ENCODE peak calls at places on chromosomes 5 and 9, in five cellular contexts. E is IMR-90, B is T-helper 2 cell, F is BE2C, I is pulmonary artery endothelial cell. X is an unnamed sample.

GRCh38 chr9:108842610-108843295 is 13.0 kb downstream of the ACTL7B start:
- DNase-seq in E (no peak), B (no peak), F (no peak), I (no peak), X (peak; percentile 12)

GRCh38 chr9:93684161-93684765 is 107.9 kb downstream of the PHF2 start:
- DNase-seq in E (no peak), B (no peak), F (no peak), I (no peak), X (no peak)

GRCh38 chr5:1312993-1313833 is 18.3 kb upstream of the TERT start:
- DNase-seq in E (no peak), B (peak; percentile 1), F (peak; percentile 7), I (no peak), X (no peak)

GRCh38 chr9:18274693-18275092 is 199.3 kb upstream of the ADAMTSL1 start:
- DNase-seq in E (no peak), B (no peak), F (no peak), I (peak; percentile 72), X (no peak)

GRCh38 chr5:10018211-10018610 is 231.5 kb downstream of the ATPSCKMT start:
- DNase-seq in E (peak; percentile 33), B (no peak), F (no peak), I (no peak), X (no peak)

GRCh38 chr9:100933656-100934055 is 94.9 kb upstream of the PLPPR1 start:
- DNase-seq in E (no peak), B (no peak), F (no peak), I (no peak), X (no peak)

GRCh38 chr9:105355810-105356209 is 92.0 kb upstream of the FSD1L start:
- DNase-seq in E (peak; percentile 47), B (no peak), F (no peak), I (no peak), X (peak; percentile 19)

GRCh38 chr5:143311428-143311827 is 92.1 kb downstream of the NR3C1 start:
- DNase-seq in E (peak; percentile 96), B (no peak), F (no peak), I (peak; percentile 63), X (no peak)

GRCh38 chr5:141330299-141331080 is at the start of gene PCDHGA1:
- DNase-seq in E (peak; percentile 75), B (no peak), F (peak; percentile 78), I (no peak), X (peak; percentile 7)

GRCh38 chr5:141777711-141778110 is 95.7 kb upstream of the ARAP3 start:
- DNase-seq in E (no peak), B (no peak), F (no peak), I (no peak), X (no peak)

GRCh38 chr9:72888032-72888431 is 64.8 kb downstream of the ALDH1A1 start:
- DNase-seq in E (no peak), B (no peak), F (no peak), I (no peak), X (no peak)

GRCh38 chr5:163404364-163404763 is 33.0 kb upstream of the CCNG1 start:
- DNase-seq in E (no peak), B (no peak), F (no peak), I (no peak), X (no peak)

X was measured in NCI-H82.